ENCODE peak calls at places on chromosome 13, in ten cellular contexts. One of them, this sample, is unnamed.

GRCh38 chr13:40786568-40786996 is 2.8 kb upstream of the SLC25A15 start:
- DNase-seq in tibial artery: no peak
- DNase-seq in SHP77: no peak
- DNase-seq in fibroblast of pulmonary artery: peak
- DNase-seq in stimulated activated CD4-positive, alpha-beta T cell treated with anti-CD3 and anti-CD28 coated beads, Interleukin-2, amount 100 ng/mL, for 48 hours: no peak
- DNase-seq in heart right ventricle: no peak
- DNase-seq in ELR: peak
- DNase-seq in NCI-H69: no peak
- DNase-seq in nephron progenitor cell: no peak
- DNase-seq in foreskin fibroblast: peak
- DNase-seq in this sample: no peak

GRCh38 chr13:27229642-27230041 is 21.7 kb upstream of the RPL21 start:
- DNase-seq in tibial artery: no peak
- DNase-seq in SHP77: no peak
- DNase-seq in fibroblast of pulmonary artery: no peak
- DNase-seq in stimulated activated CD4-positive, alpha-beta T cell treated with anti-CD3 and anti-CD28 coated beads, Interleukin-2, amount 100 ng/mL, for 48 hours: no peak
- DNase-seq in heart right ventricle: no peak
- DNase-seq in ELR: no peak
- DNase-seq in NCI-H69: no peak
- DNase-seq in nephron progenitor cell: no peak
- DNase-seq in foreskin fibroblast: no peak
- DNase-seq in this sample: no peak

GRCh38 chr13:49810825-49811526 is 18.5 kb upstream of the KPNA3 start:
- DNase-seq in tibial artery: no peak
- DNase-seq in SHP77: no peak
- DNase-seq in fibroblast of pulmonary artery: peak
- DNase-seq in stimulated activated CD4-positive, alpha-beta T cell treated with anti-CD3 and anti-CD28 coated beads, Interleukin-2, amount 100 ng/mL, for 48 hours: no peak
- DNase-seq in heart right ventricle: no peak
- DNase-seq in ELR: peak
- DNase-seq in NCI-H69: no peak
- DNase-seq in nephron progenitor cell: no peak
- DNase-seq in foreskin fibroblast: peak
- DNase-seq in this sample: no peak

GRCh38 chr13:79874396-79875360 is 393.7 kb downstream of the NDFIP2 start:
- DNase-seq in tibial artery: no peak
- DNase-seq in SHP77: no peak
- DNase-seq in fibroblast of pulmonary artery: no peak
- DNase-seq in stimulated activated CD4-positive, alpha-beta T cell treated with anti-CD3 and anti-CD28 coated beads, Interleukin-2, amount 100 ng/mL, for 48 hours: no peak
- DNase-seq in heart right ventricle: no peak
- DNase-seq in ELR: peak
- DNase-seq in NCI-H69: no peak
- DNase-seq in nephron progenitor cell: no peak
- DNase-seq in foreskin fibroblast: peak
- DNase-seq in this sample: no peak

GRCh38 chr13:113076681-113077401 is 28.8 kb upstream of the F7 start:
- DNase-seq in tibial artery: no peak
- DNase-seq in SHP77: no peak
- DNase-seq in fibroblast of pulmonary artery: no peak
- DNase-seq in stimulated activated CD4-positive, alpha-beta T cell treated with anti-CD3 and anti-CD28 coated beads, Interleukin-2, amount 100 ng/mL, for 48 hours: no peak
- DNase-seq in heart right ventricle: no peak
- DNase-seq in ELR: no peak
- DNase-seq in NCI-H69: no peak
- DNase-seq in nephron progenitor cell: no peak
- DNase-seq in foreskin fibroblast: no peak
- DNase-seq in this sample: peak

GRCh38 chr13:89584058-89584457 is 1763.4 kb upstream of the MIR17HG start:
- DNase-seq in tibial artery: no peak
- DNase-seq in SHP77: no peak
- DNase-seq in fibroblast of pulmonary artery: peak
- DNase-seq in stimulated activated CD4-positive, alpha-beta T cell treated with anti-CD3 and anti-CD28 coated beads, Interleukin-2, amount 100 ng/mL, for 48 hours: no peak
- DNase-seq in heart right ventricle: no peak
- DNase-seq in ELR: no peak
- DNase-seq in NCI-H69: no peak
- DNase-seq in nephron progenitor cell: no peak
- DNase-seq in foreskin fibroblast: no peak
- DNase-seq in this sample: no peak

GRCh38 chr13:31038834-31039552 is 106.5 kb downstream of the TEX26 start:
- DNase-seq in tibial artery: no peak
- DNase-seq in SHP77: no peak
- DNase-seq in fibroblast of pulmonary artery: no peak
- DNase-seq in stimulated activated CD4-positive, alpha-beta T cell treated with anti-CD3 and anti-CD28 coated beads, Interleukin-2, amount 100 ng/mL, for 48 hours: peak
- DNase-seq in heart right ventricle: no peak
- DNase-seq in ELR: peak
- DNase-seq in NCI-H69: no peak
- DNase-seq in nephron progenitor cell: no peak
- DNase-seq in foreskin fibroblast: no peak
- DNase-seq in this sample: no peak

GRCh38 chr13:48573213-48573612 is 40.3 kb upstream of the RCBTB2 start:
- DNase-seq in tibial artery: no peak
- DNase-seq in SHP77: no peak
- DNase-seq in fibroblast of pulmonary artery: peak
- DNase-seq in stimulated activated CD4-positive, alpha-beta T cell treated with anti-CD3 and anti-CD28 coated beads, Interleukin-2, amount 100 ng/mL, for 48 hours: no peak
- DNase-seq in heart right ventricle: no peak
- DNase-seq in ELR: no peak
- DNase-seq in NCI-H69: no peak
- DNase-seq in nephron progenitor cell: no peak
- DNase-seq in foreskin fibroblast: no peak
- DNase-seq in this sample: no peak

GRCh38 chr13:66353664-66354063 is 876.5 kb downstream of the PCDH9 start:
- DNase-seq in tibial artery: no peak
- DNase-seq in SHP77: peak
- DNase-seq in fibroblast of pulmonary artery: peak
- DNase-seq in stimulated activated CD4-positive, alpha-beta T cell treated with anti-CD3 and anti-CD28 coated beads, Interleukin-2, amount 100 ng/mL, for 48 hours: no peak
- DNase-seq in heart right ventricle: no peak
- DNase-seq in ELR: peak
- DNase-seq in NCI-H69: peak
- DNase-seq in nephron progenitor cell: no peak
- DNase-seq in foreskin fibroblast: no peak
- DNase-seq in this sample: no peak

GRCh38 chr13:90365130-90365529 is 982.4 kb upstream of the MIR17HG start:
- DNase-seq in tibial artery: no peak
- DNase-seq in SHP77: no peak
- DNase-seq in fibroblast of pulmonary artery: peak
- DNase-seq in stimulated activated CD4-positive, alpha-beta T cell treated with anti-CD3 and anti-CD28 coated beads, Interleukin-2, amount 100 ng/mL, for 48 hours: no peak
- DNase-seq in heart right ventricle: no peak
- DNase-seq in ELR: peak
- DNase-seq in NCI-H69: peak
- DNase-seq in nephron progenitor cell: no peak
- DNase-seq in foreskin fibroblast: no peak
- DNase-seq in this sample: no peak

GRCh38 chr13:38697628-38698333 is 10.9 kb downstream of the FREM2 start:
- DNase-seq in tibial artery: no peak
- DNase-seq in SHP77: no peak
- DNase-seq in fibroblast of pulmonary artery: no peak
- DNase-seq in stimulated activated CD4-positive, alpha-beta T cell treated with anti-CD3 and anti-CD28 coated beads, Interleukin-2, amount 100 ng/mL, for 48 hours: no peak
- DNase-seq in heart right ventricle: no peak
- DNase-seq in ELR: peak
- DNase-seq in NCI-H69: peak
- DNase-seq in nephron progenitor cell: no peak
- DNase-seq in foreskin fibroblast: no peak
- DNase-seq in this sample: no peak